ENCODE peak calls at places on chromosomes 1 and 21, in eight cellular contexts. N is heart left ventricle, A is AG04450, F is mammary epithelial cell, R is astrocyte of the spinal cord, I is left ventricle myocardium inferior, K is foreskin fibroblast, L is GM12865. M is an unnamed sample.

GRCh38 chr1:210321131-210321530 is 7.6 kb upstream of the HHAT start:
- DNase-seq in N (no peak), A (no peak), F (no peak), R (no peak), I (no peak), K (no peak), L (no peak), M (no peak)

GRCh38 chr1:21293537-21294265 is 3.4 kb upstream of the ECE1 start:
- DNase-seq in N (no peak), A (no peak), F (no peak), R (no peak), I (no peak), K (no peak), L (peak; percentile 94), M (no peak)

GRCh38 chr1:248841702-248842395 is 3.8 kb downstream of the ZNF672 start:
- DNase-seq in N (no peak), A (no peak), F (peak; percentile 43), R (peak; percentile 43), I (no peak), K (peak; percentile 48), L (peak; percentile 54), M (no peak)

GRCh38 chr1:119747451-119747850 is 21.3 kb downstream of the HMGCS2 start:
- DNase-seq in N (no peak), A (no peak), F (peak; percentile 65), R (no peak), I (no peak), K (no peak), L (no peak), M (no peak)

GRCh38 chr1:156146006-156146748 is 7.2 kb upstream of the SEMA4A start:
- DNase-seq in N (peak; percentile 82), A (peak; percentile 86), F (peak; percentile 93), R (peak; percentile 96), I (peak; percentile 71), K (peak; percentile 96), L (peak; percentile 88), M (peak; percentile 85)

GRCh38 chr21:27636671-27637070 is 669.8 kb upstream of the ADAMTS5 start:
- DNase-seq in N (no peak), A (no peak), F (no peak), R (no peak), I (no peak), K (no peak), L (no peak), M (no peak)

GRCh38 chr1:170857955-170858354 is 77.4 kb upstream of the MROH9 start:
- DNase-seq in N (no peak), A (no peak), F (no peak), R (no peak), I (no peak), K (no peak), L (no peak), M (no peak)

GRCh38 chr1:34869754-34870153 is 10.2 kb upstream of the SMIM12 start:
- DNase-seq in N (no peak), A (no peak), F (no peak), R (no peak), I (no peak), K (no peak), L (no peak), M (no peak)

GRCh38 chr21:38766987-38767722 is 38.6 kb upstream of the ETS2 start:
- DNase-seq in N (no peak), A (no peak), F (peak; percentile 83), R (no peak), I (no peak), K (no peak), L (peak; percentile 94), M (no peak)

GRCh38 chr1:46488343-46489168 is 1.1 kb upstream of the DMBX1 start:
- DNase-seq in N (peak; percentile 32), A (no peak), F (peak; percentile 45), R (no peak), I (no peak), K (peak; percentile 19), L (no peak), M (no peak)

GRCh38 chr1:159916240-159917051 is 8.9 kb downstream of the TAGLN2 start:
- DNase-seq in N (no peak), A (no peak), F (peak; percentile 43), R (peak; percentile 67), I (no peak), K (peak; percentile 73), L (no peak), M (no peak)

GRCh38 chr1:47705517-47706130 is 267.8 kb downstream of the FOXD2 start:
- DNase-seq in N (no peak), A (no peak), F (no peak), R (no peak), I (no peak), K (no peak), L (no peak), M (no peak)

GRCh38 chr1:88825721-88826120 is 65.6 kb downstream of the GTF2B start:
- DNase-seq in N (no peak), A (no peak), F (no peak), R (no peak), I (no peak), K (no peak), L (no peak), M (no peak)

GRCh38 chr1:201902198-201902597 is 13.5 kb downstream of the SHISA4 start:
- DNase-seq in N (no peak), A (no peak), F (no peak), R (no peak), I (no peak), K (no peak), L (no peak), M (no peak)

GRCh38 chr1:205700865-205701401 is 20.6 kb upstream of the SLC45A3 start:
- DNase-seq in N (no peak), A (no peak), F (no peak), R (peak; percentile 38), I (peak; percentile 33), K (no peak), L (no peak), M (no peak)

GRCh38 chr1:9442266-9442846 is 96.9 kb upstream of the SLC25A33 start:
- DNase-seq in N (no peak), A (no peak), F (peak; percentile 27), R (peak; percentile 33), I (no peak), K (no peak), L (no peak), M (no peak)

GRCh38 chr1:39272027-39272790 is 67.7 kb downstream of the MACF1 start:
- DNase-seq in N (no peak), A (peak; percentile 30), F (no peak), R (no peak), I (no peak), K (no peak), L (peak; percentile 89), M (no peak)

GRCh38 chr1:204206121-204206520 is 7.7 kb downstream of the GOLT1A start:
- DNase-seq in N (no peak), A (no peak), F (no peak), R (no peak), I (no peak), K (no peak), L (no peak), M (no peak)

GRCh38 chr1:73040811-73041210 is 758.5 kb upstream of the NEGR1 start:
- DNase-seq in N (no peak), A (no peak), F (no peak), R (no peak), I (no peak), K (no peak), L (no peak), M (no peak)

DNA sequence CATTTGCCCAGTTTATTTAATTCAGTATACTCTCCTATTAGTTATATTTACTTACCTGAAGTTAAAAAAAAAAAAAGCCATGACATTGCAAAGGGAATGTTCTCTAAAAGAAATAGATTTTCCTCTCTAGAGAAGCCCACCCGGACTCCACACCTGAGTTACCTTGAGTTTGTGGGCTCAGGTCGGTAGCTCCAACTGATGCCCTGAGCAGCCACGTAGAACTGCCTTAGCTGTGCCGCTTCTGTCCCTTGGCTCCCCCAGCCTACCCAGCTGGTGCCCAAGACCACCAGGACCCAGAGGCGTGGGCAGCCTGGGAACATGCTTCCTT is 250 bp downstream of the F5 start:
- DNase-seq in N (no peak), A (no peak), F (no peak), R (no peak), I (no peak), K (no peak), L (no peak), M (no peak)
- H3K4me3 ChIP-seq in N (no peak overlapping the region), A (no peak overlapping the region), F (no peak overlapping the region), R (no peak overlapping the region), I (peak overlapping the region; percentile 66), K (no peak overlapping the region), L (no peak overlapping the region), M (no peak overlapping the region)

GRCh38 chr1:5754079-5754431 is 238.2 kb downstream of the NPHP4 start:
- DNase-seq in N (no peak), A (no peak), F (no peak), R (no peak), I (no peak), K (no peak), L (no peak), M (no peak)
- TF ChIP-seq CTCF in N (no peak), A (no peak), F (no peak), R (no peak), I (no peak), K (no peak), L (no peak), M (no peak)

GRCh38 chr1:24141311-24141997 is 1.5 kb downstream of the IL22RA1 start:
- DNase-seq in N (no peak), A (no peak), F (no peak), R (no peak), I (no peak), K (no peak), L (no peak), M (no peak)
- H3K4me3 ChIP-seq in N (no peak overlapping the region), A (no peak overlapping the region), F (no peak overlapping the region), R (no peak overlapping the region), I (no peak overlapping the region), K (no peak overlapping the region), L (no peak overlapping the region), M (no peak overlapping the region)

DNA sequence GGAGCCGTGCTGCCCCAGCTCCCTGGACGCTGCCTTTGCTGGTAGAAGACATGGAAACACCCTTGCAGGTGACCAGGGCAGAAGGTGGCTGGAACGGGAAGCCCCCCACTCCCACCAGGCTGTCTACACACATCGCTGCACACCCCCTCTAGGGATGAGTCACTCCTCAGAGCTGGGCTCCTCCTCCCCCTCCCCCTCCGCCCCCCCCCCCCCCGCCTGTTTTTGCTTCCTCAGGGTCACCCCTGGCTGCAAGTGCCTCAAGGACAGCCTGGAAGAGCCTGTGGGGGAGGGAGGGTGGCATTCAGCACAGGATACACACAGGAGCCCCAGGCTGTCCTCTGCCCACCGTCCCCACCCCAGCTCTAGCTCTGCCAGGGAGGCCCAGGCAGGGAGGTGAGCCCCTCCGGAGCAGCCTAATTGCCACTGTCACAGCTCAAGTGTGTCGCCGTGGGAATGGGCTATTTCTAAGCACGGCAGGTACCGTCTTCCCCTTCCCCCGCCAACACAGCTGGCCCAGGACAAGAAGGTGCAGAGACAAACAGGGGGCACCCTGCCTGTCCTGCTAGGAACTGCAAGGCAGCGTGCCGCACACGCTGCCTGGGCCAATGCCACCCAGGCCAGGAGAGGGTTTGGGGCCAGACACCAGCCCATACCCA is 2.5 kb downstream of the FNDC10 start:
- DNase-seq in N (no peak), A (no peak), F (no peak), R (no peak), I (no peak), K (no peak), L (peak; percentile 61), M (no peak)
- TF ChIP-seq CTCF in N (peak; percentile 22), A (peak; percentile 46), F (peak; percentile 31), R (peak; percentile 46), I (peak; percentile 46), K (peak; percentile 23), L (peak; percentile 53), M (peak; percentile 31)

GRCh38 chr1:227916655-227917054 is 31.1 kb downstream of the WNT9A start:
- DNase-seq in N (peak; percentile 12), A (no peak), F (no peak), R (no peak), I (no peak), K (no peak), L (no peak), M (no peak)
- H3K4me3 ChIP-seq in N (no peak overlapping the region), A (no peak overlapping the region), F (no peak overlapping the region), R (no peak overlapping the region), I (no peak overlapping the region), K (no peak overlapping the region), L (no peak overlapping the region), M (no peak overlapping the region)